ENCODE peak calls at places on chromosomes 5 and 9, in four cellular contexts. Q is GM12878, A is HepG2, K is K562. I is an unnamed sample.
A peak's percentile ranks its signal among the peaks of the same experiment; 100 is the strongest.

GRCh38 chr5:171322527-171322926 is 13.5 kb downstream of the TLX3 start:
- DNase-seq in A (no peak), Q (no peak), K (no peak), I (no peak)

GRCh38 chr5:140555747-140556312 is 1.4 kb downstream of the SRA1 start:
- DNase-seq in A (no peak), Q (no peak), K (no peak), I (no peak)

GRCh38 chr9:4714266-4715016 is 26.6 kb downstream of the AK3 start:
- DNase-seq in A (no peak), Q (no peak), K (no peak), I (no peak)

GRCh38 chr5:78896128-78896527 is 89.0 kb downstream of the ARSB start:
- DNase-seq in Q (no peak), A (no peak), K (no peak), I (no peak)

GRCh38 chr5:36606437-36607113 is at the start of gene SLC1A3:
- DNase-seq in Q (peak; percentile 28), K (no peak), A (no peak), I (no peak)

GRCh38 chr5:138656916-138657315 is 81.7 kb upstream of the HSPA9 start:
- DNase-seq in A (no peak), Q (no peak), K (no peak), I (no peak)

GRCh38 chr5:159319363-159319762 is 10.9 kb downstream of the IL12B start:
- DNase-seq in A (no peak), K (no peak), Q (no peak), I (no peak)

GRCh38 chr9:110744753-110745522 is 76.3 kb downstream of the MUSK start:
- DNase-seq in Q (no peak), K (no peak), A (no peak), I (no peak)

GRCh38 chr5:139951983-139952382 is 91.1 kb downstream of the NRG2 start:
- DNase-seq in Q (no peak), A (no peak), K (no peak), I (no peak)

GRCh38 chr9:87371801-87372374 is 125.8 kb upstream of the DAPK1 start:
- DNase-seq in K (no peak), Q (no peak), A (no peak), I (no peak)

GRCh38 chr5:32932231-32932935 is 221.3 kb downstream of the NPR3 start:
- DNase-seq in A (no peak), Q (no peak), K (no peak), I (no peak)

GRCh38 chr5:172498431-172499129 is 44.3 kb upstream of the SH3PXD2B start:
- DNase-seq in K (no peak), A (no peak), Q (no peak), I (no peak)

GRCh38 chr5:42423285-42424152 is at the start of gene GHR:
- DNase-seq in Q (no peak), A (peak; percentile 72), K (peak; percentile 47), I (peak; percentile 83)

GRCh38 chr5:1477341-1477740 is 32.1 kb upstream of the SLC6A3 start:
- DNase-seq in K (no peak), Q (no peak), A (no peak), I (no peak)

GRCh38 chr9:120925535-120926396 is 830 bp downstream of the TRAF1 start:
- DNase-seq in Q (peak; percentile 86), K (peak; percentile 73), A (no peak), I (no peak)

GRCh38 chr5:179185256-179186091 is 125.3 kb downstream of the ZNF354C start:
- DNase-seq in Q (no peak), A (no peak), K (no peak), I (peak; percentile 45)

GRCh38 chr5:91311697-91312501 is 71.2 kb downstream of the ARRDC3 start:
- DNase-seq in Q (peak; percentile 71), A (peak; percentile 31), K (no peak), I (no peak)

GRCh38 chr9:134418986-134419683 is 92.9 kb downstream of the RXRA start:
- DNase-seq in Q (no peak), A (no peak), K (no peak), I (no peak)

GRCh38 chr9:89427621-89428221 is 70.2 kb downstream of the SEMA4D start:
- DNase-seq in Q (no peak), K (no peak), A (no peak), I (no peak)

GRCh38 chr9:119322137-119322695 is 47.0 kb downstream of the BRINP1 start:
- DNase-seq in Q (no peak), A (peak; percentile 33), K (no peak), I (no peak)

GRCh38 chr9:91567642-91568274 is 144.1 kb upstream of the NFIL3 start:
- DNase-seq in K (no peak), Q (no peak), A (no peak), I (no peak)

GRCh38 chr5:10704949-10705621 is 55.9 kb downstream of the DAP start:
- DNase-seq in Q (no peak), K (peak; percentile 48), A (no peak), I (no peak)

GRCh38 chr9:129481424-129481823 is 139.5 kb downstream of the C9orf50 start:
- DNase-seq in A (no peak), Q (no peak), K (no peak), I (no peak)

GRCh38 chr9:37943329-37944265 is 39.7 kb upstream of the SLC25A51 start:
- DNase-seq in A (no peak), K (no peak), Q (no peak), I (no peak)

GRCh38 chr9:91089405-91090131 is 272.1 kb downstream of the AUH start:
- DNase-seq in Q (no peak), K (peak; percentile 13), A (peak; percentile 52), I (no peak)

GRCh38 chr5:56429110-56429561 is 196.0 kb upstream of the ANKRD55 start:
- DNase-seq in Q (no peak), A (peak; percentile 47), K (peak; percentile 17), I (no peak)

GRCh38 chr9:100014846-100015245 is 84.0 kb downstream of the ERP44 start:
- DNase-seq in Q (no peak), A (no peak), K (no peak), I (no peak)

GRCh38 chr9:120870206-120870605 is 6.8 kb downstream of the PHF19 start:
- DNase-seq in Q (no peak), A (no peak), K (no peak), I (no peak)

GRCh38 chr5:38468978-38469706 is 87.3 kb downstream of the LIFR start:
- DNase-seq in K (no peak), A (no peak), Q (no peak), I (no peak)

GRCh38 chr5:80569961-80570786 is at the start of gene ANKRD34B:
- DNase-seq in K (no peak), A (no peak), Q (no peak), I (peak; percentile 81)

GRCh38 chr9:80874276-80874675 is 815.1 kb downstream of the TLE1 start:
- DNase-seq in A (no peak), K (no peak), Q (no peak), I (no peak)

GRCh38 chr5:127746756-127747155 is 43.6 kb downstream of the CCDC192 start:
- DNase-seq in K (peak; percentile 21), A (no peak), Q (no peak), I (no peak)

GRCh38 chr5:131749723-131750470 is 46.9 kb downstream of the FNIP1 start:
- DNase-seq in K (no peak), A (no peak), Q (no peak), I (no peak)

GRCh38 chr5:168471785-168472184 is 14.5 kb upstream of the RARS1 start:
- DNase-seq in Q (no peak), K (no peak), A (no peak), I (no peak)

GRCh38 chr5:168472329-168472728 is 13.9 kb upstream of the RARS1 start:
- DNase-seq in K (peak; percentile 18), Q (no peak), A (no peak), I (no peak)

GRCh38 chr5:168464641-168465040 is 21.6 kb upstream of the RARS1 start:
- DNase-seq in A (no peak), Q (no peak), K (no peak), I (no peak)

GRCh38 chr5:168467755-168468280 is 18.5 kb upstream of the RARS1 start:
- DNase-seq in A (no peak), K (no peak), Q (no peak), I (no peak)

DNA sequence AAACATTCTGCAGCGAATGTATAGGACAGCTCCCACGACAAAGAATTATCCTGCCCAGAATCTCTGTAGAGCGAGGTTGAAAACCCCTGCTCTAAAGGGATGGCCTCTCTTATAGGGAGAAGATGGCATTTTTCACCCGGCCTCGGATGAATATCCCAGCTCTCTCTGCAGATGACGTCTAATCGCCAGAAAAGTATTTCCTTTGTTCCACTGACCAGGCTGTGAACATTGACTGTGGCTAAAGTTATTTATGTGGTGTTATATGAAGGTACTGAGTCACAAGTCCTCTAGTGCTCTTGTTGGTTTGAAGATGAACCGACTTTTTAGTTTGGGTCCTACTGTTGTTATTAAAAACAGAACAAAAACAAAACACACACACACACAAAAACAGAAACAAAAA is 17.4 kb upstream of the RARS1 start:
- DNase-seq in Q (no peak), A (no peak), K (no peak), I (no peak)
- TF ChIP-seq KDM1A in Q (no peak), A (no peak), K (no peak), I (no peak)

DNA sequence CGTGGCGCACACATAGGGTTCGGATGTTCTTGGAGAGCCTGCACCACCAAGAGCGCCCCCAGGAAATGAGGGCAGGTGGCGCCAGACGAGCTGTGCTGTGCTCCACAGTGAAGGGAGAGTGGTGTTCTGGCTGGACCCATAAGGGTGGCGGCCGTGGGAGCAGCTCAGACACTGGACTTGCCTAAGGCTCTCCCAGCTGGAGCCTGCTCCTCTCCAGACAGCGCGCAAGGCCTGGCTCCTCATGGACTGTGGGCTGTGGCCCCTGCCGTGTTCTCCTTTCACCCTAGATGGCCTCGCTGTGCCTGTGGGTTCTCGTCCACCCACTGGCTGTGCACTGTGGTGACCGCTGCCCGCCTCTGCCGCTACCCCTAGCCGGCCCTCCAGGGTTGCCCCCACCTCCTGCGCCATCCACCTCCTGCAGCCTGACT is 92.9 kb downstream of the EHMT1 start:
- DNase-seq in Q (no peak), A (no peak), K (no peak), I (no peak)
- TF ChIP-seq HDAC6 in Q (no peak), A (no peak), K (no peak), I (no peak)

GRCh38 chr5:169181785-169182184 is 119.2 kb downstream of the SLIT3 start:
- DNase-seq in A (no peak), K (no peak), Q (no peak), I (no peak)
- TF ChIP-seq KDM1A in A (no peak), K (no peak), Q (no peak), I (no peak)

DNA sequence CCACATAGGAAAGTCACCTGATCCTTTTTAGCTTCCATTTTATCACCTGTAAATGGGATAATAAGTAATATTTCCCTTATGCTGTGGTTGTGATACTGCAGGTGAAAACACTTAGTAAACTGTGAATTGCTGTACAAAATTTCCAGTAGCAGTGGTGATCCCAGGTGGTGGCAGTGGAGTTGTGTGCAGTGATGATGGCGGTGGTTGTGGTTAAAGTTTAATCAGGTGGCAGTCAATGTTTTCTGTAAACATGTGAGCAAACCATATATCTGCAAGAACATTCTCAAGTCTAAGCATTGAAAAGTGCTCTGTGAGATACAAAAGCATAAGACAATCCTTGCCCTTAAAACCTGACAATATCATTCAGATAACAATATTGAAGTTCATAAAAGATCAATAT is 480.2 kb downstream of the RASEF start:
- DNase-seq in Q (no peak), A (no peak), K (no peak), I (no peak)
- TF ChIP-seq HDAC6 in Q (no peak), A (no peak), K (no peak), I (no peak)

GRCh38 chr9:122835313-122835731 is 6.9 kb upstream of the PDCL start:
- DNase-seq in K (peak; percentile 24), Q (no peak), A (peak; percentile 31), I (no peak)
- TF ChIP-seq KDM1A in K (no peak), Q (no peak), A (no peak), I (no peak)

GRCh38 chr9:94999832-95000231 is 273.3 kb downstream of the AOPEP start:
- DNase-seq in A (no peak), Q (no peak), K (no peak), I (no peak)
- TF ChIP-seq HDAC6 in A (no peak), Q (no peak), K (no peak), I (no peak)

I was measured in H1.